ENCODE peak calls at places on chromosomes 11 and 22, in eight cellular contexts. A is mucosa of gallbladder; P is GM23338; R is effector CD4-positive, alpha-beta T cell; Z is cardiac muscle cell; N is transverse colon; E is amygdala; K is tibial nerve. J is an unnamed sample.

GRCh38 chr11:62108971-62109391 is 14.8 kb upstream of the INCENP start:
- DNase-seq in A (no peak), P (no peak), R (no peak), Z (peak; percentile 50), N (no peak), E (no peak), K (no peak), J (no peak)

GRCh38 chr22:26800858-26801257 is 143.5 kb downstream of the MIAT start:
- DNase-seq in A (no peak), P (peak; percentile 90), R (no peak), Z (no peak), N (no peak), E (no peak), K (no peak), J (no peak)

GRCh38 chr22:24106385-24107381 is 74.6 kb upstream of the SUSD2 start:
- DNase-seq in A (no peak), P (peak; percentile 45), R (peak; percentile 32), Z (no peak), N (peak; percentile 28), E (no peak), K (no peak), J (no peak)

GRCh38 chr22:19597399-19597735 is 73.2 kb upstream of the CLDN5 start:
- DNase-seq in A (no peak), P (no peak), R (peak; percentile 45), Z (no peak), N (no peak), E (no peak), K (no peak), J (no peak)

GRCh38 chr11:126862664-126863247 is 137.8 kb downstream of the KIRREL3 start:
- DNase-seq in A (no peak), P (peak; percentile 58), R (no peak), Z (no peak), N (no peak), E (no peak), K (no peak), J (no peak)

GRCh38 chr11:1000357-1000982 is 36.0 kb downstream of the MUC6 start:
- DNase-seq in A (no peak), P (no peak), R (no peak), Z (no peak), N (no peak), E (no peak), K (no peak), J (no peak)

GRCh38 chr22:49573109-49573765 is 254.4 kb downstream of the BRD1 start:
- DNase-seq in A (no peak), P (no peak), R (no peak), Z (no peak), N (peak; percentile 1), E (no peak), K (no peak), J (peak; percentile 45)

GRCh38 chr22:34356481-34356880 is 436.2 kb upstream of the LARGE1 start:
- DNase-seq in A (no peak), P (no peak), R (no peak), Z (no peak), N (no peak), E (no peak), K (no peak), J (no peak)

GRCh38 chr22:31530816-31531180 is 34.5 kb downstream of the SFI1 start:
- DNase-seq in A (no peak), P (no peak), R (no peak), Z (peak; percentile 59), N (no peak), E (no peak), K (no peak), J (no peak)

GRCh38 chr11:12224537-12224893 is 114.1 kb downstream of the MICAL2 start:
- DNase-seq in A (peak; percentile 85), P (no peak), R (peak; percentile 76), Z (peak; percentile 94), N (peak; percentile 76), E (no peak), K (peak; percentile 28), J (peak; percentile 95)